ENCODE peak calls at places on chromosomes 4 and X, in five cellular contexts. B is K562, L is HL-60, M is upper lobe of left lung, A is GM23338. J is an unnamed sample.

GRCh38 chr4:88275949-88276515 is 8.3 kb downstream of the PPM1K start:
- DNase-seq in B (no peak), L (no peak), M (no peak), A (no peak), J (peak; percentile 14)

GRCh38 chr4:121477480-121477879 is 96.7 kb upstream of the QRFPR start:
- DNase-seq in B (no peak), L (no peak), M (no peak), A (no peak), J (no peak)

GRCh38 chr4:37748546-37748945 is 62.4 kb upstream of the RELL1 start:
- DNase-seq in B (no peak), L (peak; percentile 77), M (no peak), A (no peak), J (no peak)

GRCh38 chrX:129115104-129115503 is 408.2 kb downstream of the SMARCA1 start:
- DNase-seq in B (peak; percentile 56), L (peak; percentile 43), M (no peak), A (peak; percentile 82), J (no peak)

GRCh38 chr4:128517739-128518510 is 230.3 kb upstream of the PGRMC2 start:
- DNase-seq in B (peak; percentile 70), L (peak; percentile 5), M (no peak), A (peak; percentile 43), J (peak; percentile 91)

GRCh38 chr4:113222006-113222405 is 172.6 kb downstream of the ANK2 start:
- DNase-seq in B (no peak), L (no peak), M (no peak), A (no peak), J (peak; percentile 58)

GRCh38 chr4:106717094-106717493 is 319.0 kb downstream of the DKK2 start:
- DNase-seq in B (no peak), L (no peak), M (no peak), A (no peak), J (peak; percentile 21)

GRCh38 chr4:40843696-40844095 is 93.9 kb downstream of the NSUN7 start:
- DNase-seq in B (peak; percentile 18), L (peak; percentile 48), M (no peak), A (peak; percentile 76), J (no peak)

GRCh38 chr4:188960411-188961093 is 821.3 kb downstream of the TRIML1 start:
- DNase-seq in B (no peak), L (no peak), M (no peak), A (no peak), J (no peak)

GRCh38 chr4:123350191-123350544 is 46.4 kb upstream of the SPRY1 start:
- DNase-seq in B (peak; percentile 80), L (peak; percentile 22), M (no peak), A (peak; percentile 79), J (no peak)

GRCh38 chr4:169615467-169616106 is 3.2 kb upstream of the NEK1 start:
- DNase-seq in B (no peak), L (no peak), M (no peak), A (no peak), J (no peak)

GRCh38 chr4:156775803-156776202 is 195.8 kb downstream of the PDGFC start:
- DNase-seq in B (no peak), L (peak; percentile 12), M (no peak), A (no peak), J (no peak)

GRCh38 chrX:123422875-123423274 is 238.8 kb downstream of the GRIA3 start:
- DNase-seq in B (peak; percentile 6), L (no peak), M (no peak), A (peak; percentile 28), J (peak; percentile 30)

DNA sequence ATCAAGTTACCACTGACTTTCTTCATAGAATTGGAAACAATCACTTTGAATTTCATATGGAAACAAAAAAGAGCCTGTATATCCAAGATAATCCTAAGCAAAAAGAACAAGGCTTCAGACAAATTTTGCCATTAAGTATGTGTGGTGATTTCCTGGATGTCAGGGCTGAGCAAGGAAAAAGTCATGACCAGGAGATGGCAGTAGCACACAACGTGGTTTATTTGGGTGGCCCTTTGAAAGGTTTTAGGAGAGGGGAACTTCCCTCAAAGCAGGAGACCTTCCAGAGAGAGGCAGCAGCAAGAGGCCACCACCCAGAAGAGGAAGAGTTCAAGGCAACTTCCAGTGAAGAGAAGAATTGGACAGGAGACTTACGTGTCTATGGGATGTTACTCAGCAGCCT is 18.1 kb upstream of the ZXDB start:
- DNase-seq in B (no peak), L (peak; percentile 27), M (no peak), A (peak; percentile 44), J (no peak)
- TF ChIP-seq CTCF in B (peak; percentile 38), L (no peak), M (no peak), A (peak; percentile 52), J (peak; percentile 63)

DNA sequence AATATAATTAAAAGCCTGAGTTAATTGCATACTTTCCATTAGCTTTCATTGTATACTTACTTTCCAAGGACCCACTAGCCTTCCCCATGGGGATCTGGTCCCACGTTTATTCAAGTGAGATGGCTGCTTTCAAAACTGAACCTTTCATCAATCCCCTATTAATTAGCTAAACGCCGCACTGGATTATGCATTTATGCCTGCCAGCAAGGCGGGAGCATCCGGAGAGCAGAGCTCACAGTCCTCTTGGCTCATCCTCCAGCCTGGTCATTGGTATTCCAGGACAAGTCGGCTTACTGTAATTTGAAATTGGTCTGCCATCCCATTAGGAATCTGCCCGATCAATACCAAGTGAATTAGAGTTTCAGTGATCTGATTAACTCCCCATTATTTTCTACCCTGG is 411.2 kb downstream of the GPAT3 start:
- DNase-seq in B (no peak), L (no peak), M (no peak), A (no peak), J (no peak)
- TF ChIP-seq CTCF in B (no peak), L (no peak), M (no peak), A (no peak), J (no peak)

GRCh38 chrX:69424161-69424560 is 80.0 kb upstream of the NALF2 start:
- DNase-seq in B (peak; percentile 10), L (no peak), M (no peak), A (peak; percentile 32), J (no peak)
- TF ChIP-seq CTCF in B (peak; percentile 48), L (no peak), M (no peak), A (peak; percentile 50), J (peak; percentile 55)

GRCh38 chr4:79574741-79575451 is 166.9 kb upstream of the GK2 start:
- DNase-seq in B (no peak), L (no peak), M (no peak), A (no peak), J (no peak)

GRCh38 chr4:79578613-79579012 is 170.6 kb upstream of the GK2 start:
- DNase-seq in B (no peak), L (peak; percentile 90), M (peak; percentile 2), A (no peak), J (no peak)

GRCh38 chr4:79575709-79576479 is 167.9 kb upstream of the GK2 start:
- DNase-seq in B (no peak), L (peak; percentile 9), M (no peak), A (no peak), J (no peak)

DNA sequence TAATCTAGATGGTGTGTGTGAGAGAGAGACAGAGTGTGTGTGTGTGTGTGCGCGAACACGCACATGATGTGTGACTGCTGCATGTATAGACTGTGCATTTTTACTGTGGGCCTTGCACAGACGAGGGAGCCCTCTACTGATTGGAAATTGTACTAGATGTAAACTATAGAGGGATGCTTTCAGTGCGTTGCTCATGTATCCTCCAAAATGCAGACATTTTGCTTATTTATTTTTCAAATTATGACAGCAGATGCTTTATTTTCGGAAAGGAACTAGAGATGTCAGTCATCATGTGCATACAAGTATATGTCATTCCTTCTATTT is 168.4 kb upstream of the GK2 start:
- DNase-seq in B (no peak), L (peak; percentile 64), M (no peak), A (peak; percentile 38), J (no peak)
- TF ChIP-seq CTCF in B (peak; percentile 72), L (no peak), M (peak; percentile 10), A (peak; percentile 60), J (peak; percentile 58)

GRCh38 chr4:2672700-2673099 is 83.4 kb downstream of the TNIP2 start:
- DNase-seq in B (no peak), L (peak; percentile 73), M (no peak), A (no peak), J (no peak)

GRCh38 chr4:2667428-2667827 is 88.7 kb downstream of the TNIP2 start:
- DNase-seq in B (no peak), L (no peak), M (no peak), A (no peak), J (no peak)

GRCh38 chr4:2672082-2672481 is 84.1 kb downstream of the TNIP2 start:
- DNase-seq in B (no peak), L (no peak), M (no peak), A (no peak), J (no peak)

GRCh38 chr4:2671267-2671895 is 84.8 kb downstream of the TNIP2 start:
- DNase-seq in B (no peak), L (no peak), M (no peak), A (no peak), J (no peak)

GRCh38 chr4:2673157-2673556 is 83.0 kb downstream of the TNIP2 start:
- DNase-seq in B (peak; percentile 49), L (no peak), M (no peak), A (peak; percentile 45), J (no peak)
- TF ChIP-seq CTCF in B (peak; percentile 49), L (no peak), M (no peak), A (peak; percentile 65), J (peak; percentile 73)

J was measured in HFFc6.